ENCODE peak calls at places on chromosomes 4 and X, in nine cellular contexts. One of them, this sample, is unnamed. For H3K4me1, the result is how much of the 10 kb centered on the place peaks cover.

GRCh38 chr4:93359609-93360008 is 468.9 kb upstream of the ATOH1 start:
- DNase-seq in IMR-90: no peak
- DNase-seq in endodermal cell: no peak
- DNase-seq in PC-3: no peak
- DNase-seq in mucosa of descending colon: no peak
- DNase-seq in stomach: no peak
- DNase-seq in lower lobe of right lung: no peak
- DNase-seq in thyroid gland: no peak
- DNase-seq in tibial artery: no peak
- DNase-seq in this sample: no peak

GRCh38 chr4:151331276-151332042 is 6.1 kb upstream of the SH3D19 start:
- DNase-seq in IMR-90: peak
- DNase-seq in endodermal cell: no peak
- DNase-seq in PC-3: peak
- DNase-seq in mucosa of descending colon: no peak
- DNase-seq in stomach: no peak
- DNase-seq in lower lobe of right lung: no peak
- DNase-seq in thyroid gland: no peak
- DNase-seq in tibial artery: no peak
- DNase-seq in this sample: no peak

GRCh38 chr4:145956288-145956890 is 17.8 kb upstream of the ZNF827 start:
- DNase-seq in IMR-90: peak
- DNase-seq in endodermal cell: peak
- DNase-seq in PC-3: peak
- DNase-seq in mucosa of descending colon: peak
- DNase-seq in stomach: no peak
- DNase-seq in lower lobe of right lung: no peak
- DNase-seq in thyroid gland: peak
- DNase-seq in tibial artery: no peak
- DNase-seq in this sample: no peak

GRCh38 chr4:1209821-1210220 is 37.4 kb upstream of the SPON2 start:
- DNase-seq in IMR-90: peak
- DNase-seq in endodermal cell: no peak
- DNase-seq in PC-3: no peak
- DNase-seq in mucosa of descending colon: no peak
- DNase-seq in stomach: peak
- DNase-seq in lower lobe of right lung: peak
- DNase-seq in thyroid gland: peak
- DNase-seq in tibial artery: peak
- DNase-seq in this sample: no peak

GRCh38 chrX:15769300-15769954 is 20.9 kb upstream of the ZRSR2 start:
- DNase-seq in IMR-90: peak
- DNase-seq in endodermal cell: peak
- DNase-seq in PC-3: no peak
- DNase-seq in mucosa of descending colon: no peak
- DNase-seq in stomach: no peak
- DNase-seq in lower lobe of right lung: no peak
- DNase-seq in thyroid gland: no peak
- DNase-seq in tibial artery: no peak
- DNase-seq in this sample: no peak

GRCh38 chrX:139758809-139759208 is 50.8 kb upstream of the MCF2 start:
- DNase-seq in IMR-90: no peak
- DNase-seq in endodermal cell: no peak
- DNase-seq in PC-3: no peak
- DNase-seq in mucosa of descending colon: no peak
- DNase-seq in stomach: no peak
- DNase-seq in lower lobe of right lung: no peak
- DNase-seq in thyroid gland: no peak
- DNase-seq in tibial artery: no peak
- DNase-seq in this sample: no peak

GRCh38 chr4:130486186-130486585 is 1390.2 kb downstream of the C4orf33 start:
- DNase-seq in IMR-90: peak
- DNase-seq in endodermal cell: no peak
- DNase-seq in PC-3: peak
- DNase-seq in mucosa of descending colon: no peak
- DNase-seq in stomach: no peak
- DNase-seq in lower lobe of right lung: no peak
- DNase-seq in thyroid gland: no peak
- DNase-seq in tibial artery: no peak
- DNase-seq in this sample: no peak

GRCh38 chr4:156512622-156513021 is 459.0 kb downstream of the PDGFC start:
- DNase-seq in IMR-90: peak
- DNase-seq in endodermal cell: no peak
- DNase-seq in PC-3: no peak
- DNase-seq in mucosa of descending colon: no peak
- DNase-seq in stomach: no peak
- DNase-seq in lower lobe of right lung: no peak
- DNase-seq in thyroid gland: no peak
- DNase-seq in tibial artery: no peak
- DNase-seq in this sample: no peak

GRCh38 chrX:127943570-127943969 is 108.6 kb downstream of the ACTRT1 start:
- DNase-seq in IMR-90: no peak
- DNase-seq in endodermal cell: peak
- DNase-seq in PC-3: no peak
- DNase-seq in mucosa of descending colon: no peak
- DNase-seq in stomach: no peak
- DNase-seq in lower lobe of right lung: no peak
- DNase-seq in thyroid gland: no peak
- DNase-seq in tibial artery: no peak
- DNase-seq in this sample: no peak

GRCh38 chr4:149164282-149164681 is 651.4 kb downstream of the IQCM start:
- DNase-seq in IMR-90: peak
- DNase-seq in endodermal cell: peak
- DNase-seq in PC-3: no peak
- DNase-seq in mucosa of descending colon: no peak
- DNase-seq in stomach: no peak
- DNase-seq in lower lobe of right lung: no peak
- DNase-seq in thyroid gland: no peak
- DNase-seq in tibial artery: no peak
- DNase-seq in this sample: no peak

GRCh38 chr4:108139089-108139488 is 29.6 kb downstream of the LEF1 start:
- DNase-seq in IMR-90: no peak
- DNase-seq in endodermal cell: no peak
- DNase-seq in PC-3: no peak
- DNase-seq in mucosa of descending colon: no peak
- DNase-seq in stomach: no peak
- DNase-seq in lower lobe of right lung: no peak
- DNase-seq in thyroid gland: no peak
- DNase-seq in tibial artery: no peak
- DNase-seq in this sample: no peak
- H3K4me1 ChIP-seq in IMR-90: under half
- H3K4me1 ChIP-seq in endodermal cell: under half
- H3K4me1 ChIP-seq in PC-3: under half
- H3K4me1 ChIP-seq in mucosa of descending colon: under half
- H3K4me1 ChIP-seq in stomach: under half
- H3K4me1 ChIP-seq in lower lobe of right lung: under half
- H3K4me1 ChIP-seq in thyroid gland: under half
- H3K4me1 ChIP-seq in tibial artery: under half
- H3K4me1 ChIP-seq in this sample: under half

GRCh38 chr4:82320351-82320750 is 53.4 kb downstream of the HNRNPD start:
- DNase-seq in IMR-90: no peak
- DNase-seq in endodermal cell: no peak
- DNase-seq in PC-3: no peak
- DNase-seq in mucosa of descending colon: no peak
- DNase-seq in stomach: no peak
- DNase-seq in lower lobe of right lung: no peak
- DNase-seq in thyroid gland: no peak
- DNase-seq in tibial artery: no peak
- DNase-seq in this sample: no peak
- TF ChIP-seq CTCF in IMR-90: no peak
- TF ChIP-seq CTCF in endodermal cell: no peak
- TF ChIP-seq CTCF in PC-3: no peak
- TF ChIP-seq CTCF in mucosa of descending colon: no peak
- TF ChIP-seq CTCF in stomach: no peak
- TF ChIP-seq CTCF in lower lobe of right lung: no peak
- TF ChIP-seq CTCF in thyroid gland: no peak
- TF ChIP-seq CTCF in tibial artery: no peak
- TF ChIP-seq CTCF in this sample: no peak

DNA sequence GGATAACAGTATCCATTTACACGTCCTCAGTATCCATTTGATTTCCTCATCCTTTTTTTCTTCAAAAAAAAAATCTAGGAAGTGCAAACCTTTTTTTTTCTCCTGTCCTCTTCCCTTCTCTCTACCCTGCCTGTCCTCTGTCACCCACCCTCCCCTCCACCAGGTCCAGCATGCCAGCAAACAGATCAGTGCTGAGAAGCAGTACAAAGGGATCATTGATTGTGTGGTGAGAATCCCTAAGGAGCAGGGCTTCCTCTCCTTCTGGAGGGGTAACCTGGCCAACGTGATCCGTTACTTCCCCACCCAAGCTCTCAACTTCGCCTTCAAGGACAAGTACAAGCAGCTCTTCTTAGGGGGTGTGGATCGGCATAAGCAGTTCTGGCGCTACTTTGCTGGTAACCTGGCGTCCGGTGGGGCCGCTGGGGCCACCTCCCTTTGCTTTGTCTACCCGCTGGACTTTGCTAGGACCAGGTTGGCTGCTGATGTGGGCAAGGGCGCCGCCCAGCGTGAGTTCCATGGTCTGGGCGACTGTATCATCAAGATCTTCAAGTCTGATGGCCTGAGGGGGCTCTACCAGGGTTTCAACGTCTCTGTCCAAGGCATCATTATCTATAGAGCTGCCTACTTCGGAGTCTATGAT is 1.7 kb downstream of the SLC25A4 start:
- DNase-seq in IMR-90: no peak
- DNase-seq in endodermal cell: no peak
- DNase-seq in PC-3: no peak
- DNase-seq in mucosa of descending colon: no peak
- DNase-seq in stomach: no peak
- DNase-seq in lower lobe of right lung: no peak
- DNase-seq in thyroid gland: no peak
- DNase-seq in tibial artery: no peak
- DNase-seq in this sample: no peak
- H3K4me3 ChIP-seq in IMR-90: no peak
- H3K4me3 ChIP-seq in endodermal cell: peak
- H3K4me3 ChIP-seq in PC-3: peak
- H3K4me3 ChIP-seq in mucosa of descending colon: no peak
- H3K4me3 ChIP-seq in stomach: peak
- H3K4me3 ChIP-seq in lower lobe of right lung: peak
- H3K4me3 ChIP-seq in thyroid gland: no peak
- H3K4me3 ChIP-seq in tibial artery: peak
- H3K4me3 ChIP-seq in this sample: no peak

GRCh38 chrX:42943051-42943450 is 165.1 kb upstream of the PPP1R2C start:
- DNase-seq in IMR-90: no peak
- DNase-seq in endodermal cell: no peak
- DNase-seq in PC-3: no peak
- DNase-seq in mucosa of descending colon: no peak
- DNase-seq in stomach: no peak
- DNase-seq in lower lobe of right lung: no peak
- DNase-seq in thyroid gland: no peak
- DNase-seq in tibial artery: no peak
- DNase-seq in this sample: no peak
- H3K4me1 ChIP-seq in IMR-90: under half
- H3K4me1 ChIP-seq in endodermal cell: under half
- H3K4me1 ChIP-seq in PC-3: under half
- H3K4me1 ChIP-seq in mucosa of descending colon: under half
- H3K4me1 ChIP-seq in stomach: under half
- H3K4me1 ChIP-seq in lower lobe of right lung: under half
- H3K4me1 ChIP-seq in thyroid gland: under half
- H3K4me1 ChIP-seq in tibial artery: under half
- H3K4me1 ChIP-seq in this sample: under half

GRCh38 chr4:118012142-118012541 is 22.1 kb upstream of the NDST3 start:
- DNase-seq in IMR-90: peak
- DNase-seq in endodermal cell: no peak
- DNase-seq in PC-3: no peak
- DNase-seq in mucosa of descending colon: no peak
- DNase-seq in stomach: no peak
- DNase-seq in lower lobe of right lung: no peak
- DNase-seq in thyroid gland: no peak
- DNase-seq in tibial artery: no peak
- DNase-seq in this sample: no peak
- TF ChIP-seq CTCF in IMR-90: peak
- TF ChIP-seq CTCF in endodermal cell: peak
- TF ChIP-seq CTCF in PC-3: peak
- TF ChIP-seq CTCF in mucosa of descending colon: no peak
- TF ChIP-seq CTCF in stomach: no peak
- TF ChIP-seq CTCF in lower lobe of right lung: no peak
- TF ChIP-seq CTCF in thyroid gland: no peak
- TF ChIP-seq CTCF in tibial artery: no peak
- TF ChIP-seq CTCF in this sample: no peak

GRCh38 chr4:67749286-67749685 is 4.9 kb downstream of the GNRHR start:
- DNase-seq in IMR-90: no peak
- DNase-seq in endodermal cell: no peak
- DNase-seq in PC-3: no peak
- DNase-seq in mucosa of descending colon: no peak
- DNase-seq in stomach: no peak
- DNase-seq in lower lobe of right lung: no peak
- DNase-seq in thyroid gland: no peak
- DNase-seq in tibial artery: no peak
- DNase-seq in this sample: no peak

GRCh38 chr4:67743194-67743593 is 11.0 kb downstream of the GNRHR start:
- DNase-seq in IMR-90: no peak
- DNase-seq in endodermal cell: no peak
- DNase-seq in PC-3: no peak
- DNase-seq in mucosa of descending colon: no peak
- DNase-seq in stomach: no peak
- DNase-seq in lower lobe of right lung: no peak
- DNase-seq in thyroid gland: no peak
- DNase-seq in tibial artery: no peak
- DNase-seq in this sample: no peak

GRCh38 chr4:67750691-67751090 is 3.5 kb downstream of the GNRHR start:
- DNase-seq in IMR-90: no peak
- DNase-seq in endodermal cell: no peak
- DNase-seq in PC-3: no peak
- DNase-seq in mucosa of descending colon: no peak
- DNase-seq in stomach: no peak
- DNase-seq in lower lobe of right lung: no peak
- DNase-seq in thyroid gland: no peak
- DNase-seq in tibial artery: no peak
- DNase-seq in this sample: no peak

GRCh38 chr4:67744561-67745283 is 9.5 kb downstream of the GNRHR start:
- DNase-seq in IMR-90: peak
- DNase-seq in endodermal cell: no peak
- DNase-seq in PC-3: peak
- DNase-seq in mucosa of descending colon: no peak
- DNase-seq in stomach: no peak
- DNase-seq in lower lobe of right lung: no peak
- DNase-seq in thyroid gland: no peak
- DNase-seq in tibial artery: no peak
- DNase-seq in this sample: no peak

GRCh38 chr4:67746797-67747495 is 7.2 kb downstream of the GNRHR start:
- DNase-seq in IMR-90: peak
- DNase-seq in endodermal cell: no peak
- DNase-seq in PC-3: peak
- DNase-seq in mucosa of descending colon: no peak
- DNase-seq in stomach: no peak
- DNase-seq in lower lobe of right lung: no peak
- DNase-seq in thyroid gland: no peak
- DNase-seq in tibial artery: no peak
- DNase-seq in this sample: no peak
- H3K4me3 ChIP-seq in IMR-90: no peak
- H3K4me3 ChIP-seq in endodermal cell: no peak
- H3K4me3 ChIP-seq in PC-3: no peak
- H3K4me3 ChIP-seq in mucosa of descending colon: no peak
- H3K4me3 ChIP-seq in stomach: no peak
- H3K4me3 ChIP-seq in lower lobe of right lung: no peak
- H3K4me3 ChIP-seq in thyroid gland: no peak
- H3K4me3 ChIP-seq in tibial artery: no peak
- H3K4me3 ChIP-seq in this sample: no peak

GRCh38 chrX:71541546-71542022 is 8.7 kb downstream of the OGT start:
- DNase-seq in IMR-90: peak
- DNase-seq in endodermal cell: no peak
- DNase-seq in PC-3: peak
- DNase-seq in mucosa of descending colon: no peak
- DNase-seq in stomach: no peak
- DNase-seq in lower lobe of right lung: no peak
- DNase-seq in thyroid gland: no peak
- DNase-seq in tibial artery: no peak
- DNase-seq in this sample: no peak
- H3K4me1 ChIP-seq in IMR-90: under half
- H3K4me1 ChIP-seq in endodermal cell: under half
- H3K4me1 ChIP-seq in PC-3: half or more
- H3K4me1 ChIP-seq in mucosa of descending colon: under half
- H3K4me1 ChIP-seq in stomach: under half
- H3K4me1 ChIP-seq in lower lobe of right lung: under half
- H3K4me1 ChIP-seq in thyroid gland: under half
- H3K4me1 ChIP-seq in tibial artery: half or more
- H3K4me1 ChIP-seq in this sample: under half